ENCODE peak calls at places on chromosomes 6 and 20, in eight cellular contexts. U is A549; M is Jurkat, Clone E6-1; P is hypothalamus; G is stimulated activated CD4-positive, alpha-beta T cell treated with anti-CD3 and anti-CD28 coated beads, Interleukin-12 subunit alpha, Interleukin-12 subunit beta, amount 100 ng/mL, for 4 hours; C is activated T-helper 1 cell treated with anti-CD3 and anti-CD28 coated beads, Interleukin-12 subunit alpha, Interleukin-12 subunit beta, Interleukin-2, Interleukin-4 antibody, amounts not matched to agents 30 ng/mL and 10 ng/mL and 1 ng/mL, durations not matched to agents 14 hours and 24 hours and 36 hours; J is fibroblast of the aortic adventitia; B is pancreas. T is an unnamed sample.

GRCh38 chr6:128803911-128804310 is 79.0 kb upstream of the LAMA2 start:
- DNase-seq in U (no peak), P (no peak), M (no peak), B (no peak), J (peak), G (no peak), C (no peak), T (no peak)

GRCh38 chr6:5728726-5729434 is 277.8 kb downstream of the NRN1 start:
- DNase-seq in J (peak), G (no peak), P (no peak), M (no peak), B (no peak), C (no peak), U (no peak), T (peak)

GRCh38 chr20:40990542-40991120 is 38.0 kb upstream of the TOP1 start:
- DNase-seq in M (peak), P (peak), B (peak), J (peak), U (peak), G (peak), C (peak), T (peak)

GRCh38 chr6:151803743-151804142 is 3.7 kb upstream of the ESR1 start:
- DNase-seq in G (no peak), M (no peak), B (no peak), C (no peak), P (no peak), U (no peak), J (no peak), T (no peak)

GRCh38 chr6:112626468-112627082 is 279.4 kb downstream of the RFPL4B start:
- DNase-seq in G (no peak), C (no peak), P (no peak), U (peak), J (peak), M (no peak), B (no peak), T (no peak)

GRCh38 chr6:97147421-97147820 is 135.6 kb downstream of the MMS22L start:
- DNase-seq in G (no peak), B (no peak), C (no peak), M (no peak), P (no peak), J (no peak), U (no peak), T (no peak)

GRCh38 chr6:22079788-22080187 is 217.0 kb downstream of the PRL start:
- DNase-seq in J (peak), U (no peak), M (no peak), B (no peak), G (no peak), P (no peak), C (no peak), T (no peak)

GRCh38 chr6:42104095-42104806 is 38.2 kb downstream of the C6orf132 start:
- DNase-seq in G (peak), B (no peak), J (peak), P (peak), M (peak), C (peak), U (peak), T (no peak)

GRCh38 chr6:151051164-151051563 is 185.7 kb downstream of the MTHFD1L start:
- DNase-seq in M (no peak), G (no peak), B (no peak), P (no peak), J (no peak), U (no peak), C (no peak), T (no peak)

GRCh38 chr6:30646450-30647038 is 389 bp upstream of the C6orf136 start:
- DNase-seq in G (peak), P (no peak), C (no peak), U (no peak), J (no peak), B (no peak), M (no peak), T (no peak)

GRCh38 chr6:166515072-166515810 is 71.2 kb downstream of the RAMACL start:
- DNase-seq in M (peak), U (peak), B (no peak), P (peak), G (peak), J (peak), C (no peak), T (peak)

GRCh38 chr6:2725999-2726567 is 24.6 kb downstream of the MYLK4 start:
- DNase-seq in U (no peak), C (no peak), M (no peak), P (no peak), J (peak), B (no peak), G (no peak), T (no peak)

GRCh38 chr6:111992851-111993250 is 61.1 kb upstream of the CCN6 start:
- DNase-seq in C (peak), U (no peak), B (no peak), M (peak), P (no peak), J (no peak), G (peak), T (no peak)

GRCh38 chr20:62536731-62537401 is 61.1 kb upstream of the GATA5 start:
- DNase-seq in C (no peak), M (no peak), G (no peak), B (no peak), J (no peak), P (no peak), U (no peak), T (no peak)